ENCODE peak calls at places on chromosomes 2 and 18, in nine cellular contexts. One of them, this sample, is unnamed.

GRCh38 chr2:240134466-240134865 is 1.6 kb downstream of the COPS9 start:
- DNase-seq in left ventricle myocardium inferior: no peak
- DNase-seq in NB4: no peak
- DNase-seq in M059J: no peak
- DNase-seq in small intestine: no peak
- DNase-seq in CD8-positive, alpha-beta T cell: no peak
- DNase-seq in NCI-H748 treated with DMSO at 0.1 percent for 48 hours: no peak
- DNase-seq in osteocyte: no peak
- DNase-seq in A172: no peak
- DNase-seq in this sample: no peak

GRCh38 chr18:76442413-76443171 is 52.5 kb downstream of the ZNF516 start:
- DNase-seq in left ventricle myocardium inferior: no peak
- DNase-seq in NB4: no peak
- DNase-seq in M059J: no peak
- DNase-seq in small intestine: no peak
- DNase-seq in CD8-positive, alpha-beta T cell: no peak
- DNase-seq in NCI-H748 treated with DMSO at 0.1 percent for 48 hours: no peak
- DNase-seq in osteocyte: peak; percentile 82
- DNase-seq in A172: no peak
- DNase-seq in this sample: no peak

GRCh38 chr2:173978447-173978846 is 13.3 kb upstream of the SP3 start:
- DNase-seq in left ventricle myocardium inferior: no peak
- DNase-seq in NB4: no peak
- DNase-seq in M059J: peak; percentile 47
- DNase-seq in small intestine: no peak
- DNase-seq in CD8-positive, alpha-beta T cell: no peak
- DNase-seq in NCI-H748 treated with DMSO at 0.1 percent for 48 hours: no peak
- DNase-seq in osteocyte: no peak
- DNase-seq in A172: peak; percentile 21
- DNase-seq in this sample: no peak

GRCh38 chr2:178825183-178825582 is 18.0 kb upstream of the TTN start:
- DNase-seq in left ventricle myocardium inferior: no peak
- DNase-seq in NB4: no peak
- DNase-seq in M059J: peak; percentile 72
- DNase-seq in small intestine: no peak
- DNase-seq in CD8-positive, alpha-beta T cell: no peak
- DNase-seq in NCI-H748 treated with DMSO at 0.1 percent for 48 hours: no peak
- DNase-seq in osteocyte: no peak
- DNase-seq in A172: peak; percentile 64
- DNase-seq in this sample: no peak

GRCh38 chr2:158464426-158465281 is 7.9 kb downstream of the PKP4 start:
- DNase-seq in left ventricle myocardium inferior: no peak
- DNase-seq in NB4: peak; percentile 28
- DNase-seq in M059J: no peak
- DNase-seq in small intestine: no peak
- DNase-seq in CD8-positive, alpha-beta T cell: no peak
- DNase-seq in NCI-H748 treated with DMSO at 0.1 percent for 48 hours: peak; percentile 46
- DNase-seq in osteocyte: no peak
- DNase-seq in A172: no peak
- DNase-seq in this sample: peak; percentile 29

GRCh38 chr2:47069628-47070154 is 85.4 kb downstream of the STPG4 start:
- DNase-seq in left ventricle myocardium inferior: peak; percentile 80
- DNase-seq in NB4: no peak
- DNase-seq in M059J: peak; percentile 80
- DNase-seq in small intestine: peak; percentile 91
- DNase-seq in CD8-positive, alpha-beta T cell: no peak
- DNase-seq in NCI-H748 treated with DMSO at 0.1 percent for 48 hours: no peak
- DNase-seq in osteocyte: no peak
- DNase-seq in A172: peak; percentile 99
- DNase-seq in this sample: peak; percentile 87

GRCh38 chr2:70468898-70469297 is 84.7 kb downstream of the TGFA start:
- DNase-seq in left ventricle myocardium inferior: no peak
- DNase-seq in NB4: peak; percentile 80
- DNase-seq in M059J: no peak
- DNase-seq in small intestine: no peak
- DNase-seq in CD8-positive, alpha-beta T cell: no peak
- DNase-seq in NCI-H748 treated with DMSO at 0.1 percent for 48 hours: no peak
- DNase-seq in osteocyte: peak; percentile 42
- DNase-seq in A172: no peak
- DNase-seq in this sample: no peak

GRCh38 chr18:55753643-55754255 is 165.8 kb upstream of the TCF4 start:
- DNase-seq in left ventricle myocardium inferior: no peak
- DNase-seq in NB4: no peak
- DNase-seq in M059J: peak; percentile 80
- DNase-seq in small intestine: no peak
- DNase-seq in CD8-positive, alpha-beta T cell: no peak
- DNase-seq in NCI-H748 treated with DMSO at 0.1 percent for 48 hours: no peak
- DNase-seq in osteocyte: no peak
- DNase-seq in A172: peak; percentile 57
- DNase-seq in this sample: no peak

GRCh38 chr2:216688731-216689360 is 6.5 kb downstream of the IGFBP5 start:
- DNase-seq in left ventricle myocardium inferior: peak; percentile 73
- DNase-seq in NB4: no peak
- DNase-seq in M059J: peak; percentile 26
- DNase-seq in small intestine: no peak
- DNase-seq in CD8-positive, alpha-beta T cell: no peak
- DNase-seq in NCI-H748 treated with DMSO at 0.1 percent for 48 hours: no peak
- DNase-seq in osteocyte: no peak
- DNase-seq in A172: no peak
- DNase-seq in this sample: no peak

GRCh38 chr2:197633109-197633657 is 42.2 kb downstream of the RFTN2 start:
- DNase-seq in left ventricle myocardium inferior: no peak
- DNase-seq in NB4: no peak
- DNase-seq in M059J: no peak
- DNase-seq in small intestine: no peak
- DNase-seq in CD8-positive, alpha-beta T cell: no peak
- DNase-seq in NCI-H748 treated with DMSO at 0.1 percent for 48 hours: no peak
- DNase-seq in osteocyte: no peak
- DNase-seq in A172: no peak
- DNase-seq in this sample: no peak

GRCh38 chr2:58140508-58141072 is 94.0 kb downstream of the VRK2 start:
- DNase-seq in left ventricle myocardium inferior: no peak
- DNase-seq in NB4: no peak
- DNase-seq in M059J: no peak
- DNase-seq in small intestine: no peak
- DNase-seq in CD8-positive, alpha-beta T cell: no peak
- DNase-seq in NCI-H748 treated with DMSO at 0.1 percent for 48 hours: no peak
- DNase-seq in osteocyte: no peak
- DNase-seq in A172: no peak
- DNase-seq in this sample: no peak

GRCh38 chr18:75157851-75158250 is 51.1 kb downstream of the PTGR3 start:
- DNase-seq in left ventricle myocardium inferior: no peak
- DNase-seq in NB4: no peak
- DNase-seq in M059J: no peak
- DNase-seq in small intestine: no peak
- DNase-seq in CD8-positive, alpha-beta T cell: no peak
- DNase-seq in NCI-H748 treated with DMSO at 0.1 percent for 48 hours: no peak
- DNase-seq in osteocyte: peak; percentile 80
- DNase-seq in A172: no peak
- DNase-seq in this sample: no peak

GRCh38 chr2:218698885-218699284 is 11.8 kb upstream of the TTLL4 start:
- DNase-seq in left ventricle myocardium inferior: no peak
- DNase-seq in NB4: no peak
- DNase-seq in M059J: no peak
- DNase-seq in small intestine: no peak
- DNase-seq in CD8-positive, alpha-beta T cell: no peak
- DNase-seq in NCI-H748 treated with DMSO at 0.1 percent for 48 hours: no peak
- DNase-seq in osteocyte: no peak
- DNase-seq in A172: no peak
- DNase-seq in this sample: no peak

GRCh38 chr2:16515709-16516108 is 149.9 kb downstream of the CYRIA start:
- DNase-seq in left ventricle myocardium inferior: no peak
- DNase-seq in NB4: no peak
- DNase-seq in M059J: no peak
- DNase-seq in small intestine: no peak
- DNase-seq in CD8-positive, alpha-beta T cell: no peak
- DNase-seq in NCI-H748 treated with DMSO at 0.1 percent for 48 hours: no peak
- DNase-seq in osteocyte: no peak
- DNase-seq in A172: no peak
- DNase-seq in this sample: no peak

GRCh38 chr2:237591021-237591370 is 462 bp upstream of the RAB17 start:
- DNase-seq in left ventricle myocardium inferior: no peak
- DNase-seq in NB4: no peak
- DNase-seq in M059J: peak; percentile 30
- DNase-seq in small intestine: peak; percentile 90
- DNase-seq in CD8-positive, alpha-beta T cell: no peak
- DNase-seq in NCI-H748 treated with DMSO at 0.1 percent for 48 hours: no peak
- DNase-seq in osteocyte: no peak
- DNase-seq in A172: peak; percentile 30
- DNase-seq in this sample: peak; percentile 78

GRCh38 chr18:48859311-48860275 is 91.2 kb downstream of the SMAD7 start:
- DNase-seq in left ventricle myocardium inferior: no peak
- DNase-seq in NB4: no peak
- DNase-seq in M059J: no peak
- DNase-seq in small intestine: no peak
- DNase-seq in CD8-positive, alpha-beta T cell: no peak
- DNase-seq in NCI-H748 treated with DMSO at 0.1 percent for 48 hours: no peak
- DNase-seq in osteocyte: no peak
- DNase-seq in A172: no peak
- DNase-seq in this sample: peak; percentile 72

GRCh38 chr2:30865892-30866681 is 58.8 kb upstream of the CAPN13 start:
- DNase-seq in left ventricle myocardium inferior: no peak
- DNase-seq in NB4: peak; percentile 73
- DNase-seq in M059J: no peak
- DNase-seq in small intestine: no peak
- DNase-seq in CD8-positive, alpha-beta T cell: no peak
- DNase-seq in NCI-H748 treated with DMSO at 0.1 percent for 48 hours: no peak
- DNase-seq in osteocyte: no peak
- DNase-seq in A172: no peak
- DNase-seq in this sample: no peak

GRCh38 chr2:63364866-63365265 is 223.4 kb downstream of the WDPCP start:
- DNase-seq in left ventricle myocardium inferior: no peak
- DNase-seq in NB4: no peak
- DNase-seq in M059J: no peak
- DNase-seq in small intestine: no peak
- DNase-seq in CD8-positive, alpha-beta T cell: no peak
- DNase-seq in NCI-H748 treated with DMSO at 0.1 percent for 48 hours: peak; percentile 76
- DNase-seq in osteocyte: no peak
- DNase-seq in A172: no peak
- DNase-seq in this sample: no peak

GRCh38 chr2:79191816-79192215 is 32.3 kb upstream of the REG3A start:
- DNase-seq in left ventricle myocardium inferior: no peak
- DNase-seq in NB4: no peak
- DNase-seq in M059J: no peak
- DNase-seq in small intestine: no peak
- DNase-seq in CD8-positive, alpha-beta T cell: no peak
- DNase-seq in NCI-H748 treated with DMSO at 0.1 percent for 48 hours: no peak
- DNase-seq in osteocyte: no peak
- DNase-seq in A172: peak; percentile 4
- DNase-seq in this sample: no peak

GRCh38 chr2:50491541-50492114 is 540.3 kb downstream of the NRXN1 start:
- DNase-seq in left ventricle myocardium inferior: no peak
- DNase-seq in NB4: peak; percentile 36
- DNase-seq in M059J: peak; percentile 5
- DNase-seq in small intestine: peak; percentile 30
- DNase-seq in CD8-positive, alpha-beta T cell: no peak
- DNase-seq in NCI-H748 treated with DMSO at 0.1 percent for 48 hours: peak; percentile 14
- DNase-seq in osteocyte: no peak
- DNase-seq in A172: peak; percentile 66
- DNase-seq in this sample: peak; percentile 43

GRCh38 chr2:64479259-64480198 is 25.6 kb downstream of the LGALSL start:
- DNase-seq in left ventricle myocardium inferior: no peak
- DNase-seq in NB4: no peak
- DNase-seq in M059J: no peak
- DNase-seq in small intestine: no peak
- DNase-seq in CD8-positive, alpha-beta T cell: no peak
- DNase-seq in NCI-H748 treated with DMSO at 0.1 percent for 48 hours: peak; percentile 78
- DNase-seq in osteocyte: no peak
- DNase-seq in A172: no peak
- DNase-seq in this sample: no peak

GRCh38 chr2:41042343-41042742 is 590.5 kb upstream of the SLC8A1 start:
- DNase-seq in left ventricle myocardium inferior: no peak
- DNase-seq in NB4: no peak
- DNase-seq in M059J: no peak
- DNase-seq in small intestine: no peak
- DNase-seq in CD8-positive, alpha-beta T cell: no peak
- DNase-seq in NCI-H748 treated with DMSO at 0.1 percent for 48 hours: no peak
- DNase-seq in osteocyte: no peak
- DNase-seq in A172: no peak
- DNase-seq in this sample: no peak

GRCh38 chr2:217166241-217166640 is 306.4 kb upstream of the TNP1 start:
- DNase-seq in left ventricle myocardium inferior: no peak
- DNase-seq in NB4: peak; percentile 60
- DNase-seq in M059J: peak; percentile 61
- DNase-seq in small intestine: peak; percentile 1
- DNase-seq in CD8-positive, alpha-beta T cell: no peak
- DNase-seq in NCI-H748 treated with DMSO at 0.1 percent for 48 hours: peak; percentile 82
- DNase-seq in osteocyte: no peak
- DNase-seq in A172: peak; percentile 49
- DNase-seq in this sample: peak; percentile 47

GRCh38 chr18:40417501-40417900 is 1537.5 kb upstream of the PIK3C3 start:
- DNase-seq in left ventricle myocardium inferior: no peak
- DNase-seq in NB4: no peak
- DNase-seq in M059J: no peak
- DNase-seq in small intestine: no peak
- DNase-seq in CD8-positive, alpha-beta T cell: no peak
- DNase-seq in NCI-H748 treated with DMSO at 0.1 percent for 48 hours: no peak
- DNase-seq in osteocyte: no peak
- DNase-seq in A172: no peak
- DNase-seq in this sample: no peak

GRCh38 chr18:45109271-45109670 is 428.6 kb downstream of the SETBP1 start:
- DNase-seq in left ventricle myocardium inferior: no peak
- DNase-seq in NB4: no peak
- DNase-seq in M059J: no peak
- DNase-seq in small intestine: no peak
- DNase-seq in CD8-positive, alpha-beta T cell: no peak
- DNase-seq in NCI-H748 treated with DMSO at 0.1 percent for 48 hours: no peak
- DNase-seq in osteocyte: no peak
- DNase-seq in A172: no peak
- DNase-seq in this sample: no peak

GRCh38 chr2:38427936-38428335 is 50.9 kb upstream of the ATL2 start:
- DNase-seq in left ventricle myocardium inferior: no peak
- DNase-seq in NB4: no peak
- DNase-seq in M059J: no peak
- DNase-seq in small intestine: no peak
- DNase-seq in CD8-positive, alpha-beta T cell: no peak
- DNase-seq in NCI-H748 treated with DMSO at 0.1 percent for 48 hours: no peak
- DNase-seq in osteocyte: no peak
- DNase-seq in A172: no peak
- DNase-seq in this sample: no peak

GRCh38 chr2:172677363-172677762 is 58.3 kb upstream of the RAPGEF4 start:
- DNase-seq in left ventricle myocardium inferior: no peak
- DNase-seq in NB4: no peak
- DNase-seq in M059J: no peak
- DNase-seq in small intestine: no peak
- DNase-seq in CD8-positive, alpha-beta T cell: no peak
- DNase-seq in NCI-H748 treated with DMSO at 0.1 percent for 48 hours: peak; percentile 21
- DNase-seq in osteocyte: no peak
- DNase-seq in A172: no peak
- DNase-seq in this sample: no peak

GRCh38 chr2:183541766-183542165 is 417.5 kb downstream of the NUP35 start:
- DNase-seq in left ventricle myocardium inferior: no peak
- DNase-seq in NB4: no peak
- DNase-seq in M059J: peak; percentile 26
- DNase-seq in small intestine: peak; percentile 82
- DNase-seq in CD8-positive, alpha-beta T cell: no peak
- DNase-seq in NCI-H748 treated with DMSO at 0.1 percent for 48 hours: no peak
- DNase-seq in osteocyte: no peak
- DNase-seq in A172: peak; percentile 72
- DNase-seq in this sample: no peak

GRCh38 chr18:25234740-25235345 is 117.1 kb downstream of the ZNF521 start:
- DNase-seq in left ventricle myocardium inferior: no peak
- DNase-seq in NB4: no peak
- DNase-seq in M059J: no peak
- DNase-seq in small intestine: peak; percentile 18
- DNase-seq in CD8-positive, alpha-beta T cell: no peak
- DNase-seq in NCI-H748 treated with DMSO at 0.1 percent for 48 hours: no peak
- DNase-seq in osteocyte: no peak
- DNase-seq in A172: no peak
- DNase-seq in this sample: no peak

GRCh38 chr2:169388161-169388560 is 25.8 kb upstream of the LRP2 start:
- DNase-seq in left ventricle myocardium inferior: no peak
- DNase-seq in NB4: no peak
- DNase-seq in M059J: no peak
- DNase-seq in small intestine: no peak
- DNase-seq in CD8-positive, alpha-beta T cell: no peak
- DNase-seq in NCI-H748 treated with DMSO at 0.1 percent for 48 hours: no peak
- DNase-seq in osteocyte: no peak
- DNase-seq in A172: no peak
- DNase-seq in this sample: no peak

GRCh38 chr2:200614249-200614648 is 28.4 kb downstream of the AOX1 start:
- DNase-seq in left ventricle myocardium inferior: no peak
- DNase-seq in NB4: no peak
- DNase-seq in M059J: no peak
- DNase-seq in small intestine: no peak
- DNase-seq in CD8-positive, alpha-beta T cell: no peak
- DNase-seq in NCI-H748 treated with DMSO at 0.1 percent for 48 hours: no peak
- DNase-seq in osteocyte: no peak
- DNase-seq in A172: no peak
- DNase-seq in this sample: no peak